ENCODE peak calls at places on chromosomes 4 and X, in six cellular contexts. One of them, this sample, is unnamed.
A peak's percentile ranks its signal among the peaks of the same experiment; 100 is the strongest.

GRCh38 chr4:47061435-47061834 is 30.1 kb downstream of the GABRB1 start:
- DNase-seq in lower lobe of right lung: no peak
- DNase-seq in MCF 10A: no peak
- DNase-seq in A673: no peak
- DNase-seq in Peyer's patch: no peak
- DNase-seq in fibroblast of lung: peak; percentile 72
- DNase-seq in this sample: no peak

GRCh38 chr4:72701987-72702819 is 133.2 kb upstream of the ADAMTS3 start:
- DNase-seq in MCF 10A: peak; percentile 75
- DNase-seq in fibroblast of lung: peak; percentile 65
- DNase-seq in Peyer's patch: no peak
- DNase-seq in A673: peak; percentile 39
- DNase-seq in lower lobe of right lung: no peak
- DNase-seq in this sample: peak; percentile 16

GRCh38 chrX:154308108-154308946 is 12.7 kb downstream of the TKTL1 start:
- DNase-seq in MCF 10A: peak; percentile 68
- DNase-seq in lower lobe of right lung: peak; percentile 52
- DNase-seq in A673: peak; percentile 69
- DNase-seq in fibroblast of lung: peak; percentile 28
- DNase-seq in Peyer's patch: peak; percentile 80
- DNase-seq in this sample: peak; percentile 72

GRCh38 chr4:183158062-183158461 is 59.0 kb downstream of the WWC2 start:
- DNase-seq in fibroblast of lung: peak; percentile 80
- DNase-seq in A673: no peak
- DNase-seq in lower lobe of right lung: no peak
- DNase-seq in Peyer's patch: no peak
- DNase-seq in MCF 10A: peak; percentile 32
- DNase-seq in this sample: no peak

GRCh38 chrX:97672138-97672537 is 788.4 kb downstream of the RPA4 start:
- DNase-seq in Peyer's patch: no peak
- DNase-seq in A673: no peak
- DNase-seq in fibroblast of lung: no peak
- DNase-seq in lower lobe of right lung: no peak
- DNase-seq in MCF 10A: no peak
- DNase-seq in this sample: no peak

GRCh38 chr4:98928131-98928504 is 815 bp downstream of the EIF4E start:
- DNase-seq in MCF 10A: peak; percentile 79
- DNase-seq in fibroblast of lung: peak; percentile 77
- DNase-seq in lower lobe of right lung: peak; percentile 71
- DNase-seq in Peyer's patch: peak; percentile 74
- DNase-seq in A673: peak; percentile 91
- DNase-seq in this sample: peak; percentile 68

GRCh38 chr4:87079967-87080366 is 140.5 kb downstream of the KLHL8 start:
- DNase-seq in MCF 10A: no peak
- DNase-seq in fibroblast of lung: no peak
- DNase-seq in lower lobe of right lung: no peak
- DNase-seq in Peyer's patch: no peak
- DNase-seq in A673: no peak
- DNase-seq in this sample: no peak

GRCh38 chrX:153669174-153669890 is 4.3 kb downstream of the PNCK start:
- DNase-seq in lower lobe of right lung: no peak
- DNase-seq in Peyer's patch: peak; percentile 19
- DNase-seq in A673: peak; percentile 43
- DNase-seq in MCF 10A: no peak
- DNase-seq in fibroblast of lung: no peak
- DNase-seq in this sample: peak; percentile 60

GRCh38 chrX:97397371-97397770 is 513.7 kb downstream of the RPA4 start:
- DNase-seq in MCF 10A: peak; percentile 16
- DNase-seq in Peyer's patch: no peak
- DNase-seq in A673: no peak
- DNase-seq in fibroblast of lung: peak; percentile 47
- DNase-seq in lower lobe of right lung: no peak
- DNase-seq in this sample: no peak

GRCh38 chr4:1229117-1229849 is 19.6 kb downstream of the CTBP1 start:
- DNase-seq in fibroblast of lung: no peak
- DNase-seq in MCF 10A: no peak
- DNase-seq in A673: no peak
- DNase-seq in Peyer's patch: no peak
- DNase-seq in lower lobe of right lung: no peak
- DNase-seq in this sample: no peak
- TF ChIP-seq CTCF in fibroblast of lung: no peak
- TF ChIP-seq CTCF in MCF 10A: no peak
- TF ChIP-seq CTCF in A673: no peak
- TF ChIP-seq CTCF in Peyer's patch: no peak
- TF ChIP-seq CTCF in lower lobe of right lung: no peak
- TF ChIP-seq CTCF in this sample: no peak

DNA sequence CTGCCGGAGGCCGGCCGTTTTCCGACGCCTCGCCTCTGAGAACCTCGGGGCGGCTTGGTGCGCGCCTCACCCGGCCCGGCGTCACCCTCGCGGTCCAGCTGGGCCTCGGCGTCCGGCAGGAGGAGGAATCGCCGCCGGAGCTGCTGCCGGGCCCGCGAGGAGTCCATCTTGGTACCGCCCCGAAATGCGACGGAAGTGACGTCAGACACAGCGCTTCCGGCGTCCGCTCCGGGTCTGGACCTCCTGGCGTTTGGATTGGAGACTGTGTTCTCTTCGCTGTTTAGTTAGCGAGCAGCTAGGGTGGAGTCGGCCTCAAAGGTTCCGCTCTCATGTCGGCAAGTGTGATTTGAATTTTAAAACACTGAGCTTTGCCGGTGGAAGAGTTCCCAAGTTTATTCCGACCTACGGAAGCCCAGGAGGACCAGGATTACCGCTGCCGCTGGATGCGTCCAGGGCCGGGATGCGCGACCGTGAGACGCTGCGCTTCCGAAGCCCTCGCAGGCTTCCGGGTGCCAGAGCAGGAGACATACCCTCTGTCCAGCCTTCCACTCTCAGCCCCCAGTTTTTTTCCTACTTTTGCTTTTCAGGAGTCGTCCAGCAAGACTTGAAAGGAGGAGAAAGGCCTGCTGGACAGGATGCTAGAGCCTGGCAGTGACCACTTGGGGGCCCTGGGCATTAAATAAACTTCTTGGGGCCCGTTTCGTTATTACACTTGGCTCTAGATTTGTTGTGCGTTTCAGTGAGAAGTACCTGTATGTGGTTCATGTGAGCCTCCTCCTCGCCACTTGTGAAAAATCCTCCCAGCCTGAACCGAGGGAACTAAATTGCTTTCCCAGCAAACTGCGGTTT is at the start of gene TMEM128:
- DNase-seq in Peyer's patch: peak; percentile 89
- DNase-seq in A673: peak; percentile 95
- DNase-seq in lower lobe of right lung: peak; percentile 94
- DNase-seq in MCF 10A: peak; percentile 91
- DNase-seq in fibroblast of lung: peak; percentile 95
- DNase-seq in this sample: peak; percentile 87
- TF ChIP-seq CTCF in Peyer's patch: no peak
- TF ChIP-seq CTCF in A673: no peak
- TF ChIP-seq CTCF in lower lobe of right lung: peak; percentile 5
- TF ChIP-seq CTCF in MCF 10A: no peak
- TF ChIP-seq CTCF in fibroblast of lung: peak; percentile 19
- TF ChIP-seq CTCF in this sample: no peak

GRCh38 chr4:73964862-73965611 is 16.8 kb downstream of the PF4 start:
- DNase-seq in MCF 10A: peak; percentile 3
- DNase-seq in fibroblast of lung: no peak
- DNase-seq in lower lobe of right lung: peak; percentile 46
- DNase-seq in A673: peak; percentile 16
- DNase-seq in Peyer's patch: no peak
- DNase-seq in this sample: peak; percentile 41
- TF ChIP-seq CTCF in MCF 10A: no peak
- TF ChIP-seq CTCF in fibroblast of lung: peak; percentile 30
- TF ChIP-seq CTCF in lower lobe of right lung: peak; percentile 29
- TF ChIP-seq CTCF in A673: peak; percentile 27
- TF ChIP-seq CTCF in Peyer's patch: no peak
- TF ChIP-seq CTCF in this sample: peak; percentile 42

GRCh38 chr4:161827013-161827412 is 336.8 kb downstream of the FSTL5 start:
- DNase-seq in lower lobe of right lung: no peak
- DNase-seq in Peyer's patch: no peak
- DNase-seq in fibroblast of lung: no peak
- DNase-seq in MCF 10A: no peak
- DNase-seq in A673: no peak
- DNase-seq in this sample: no peak
- TF ChIP-seq CTCF in lower lobe of right lung: no peak
- TF ChIP-seq CTCF in Peyer's patch: no peak
- TF ChIP-seq CTCF in fibroblast of lung: no peak
- TF ChIP-seq CTCF in MCF 10A: no peak
- TF ChIP-seq CTCF in A673: no peak
- TF ChIP-seq CTCF in this sample: no peak

DNA sequence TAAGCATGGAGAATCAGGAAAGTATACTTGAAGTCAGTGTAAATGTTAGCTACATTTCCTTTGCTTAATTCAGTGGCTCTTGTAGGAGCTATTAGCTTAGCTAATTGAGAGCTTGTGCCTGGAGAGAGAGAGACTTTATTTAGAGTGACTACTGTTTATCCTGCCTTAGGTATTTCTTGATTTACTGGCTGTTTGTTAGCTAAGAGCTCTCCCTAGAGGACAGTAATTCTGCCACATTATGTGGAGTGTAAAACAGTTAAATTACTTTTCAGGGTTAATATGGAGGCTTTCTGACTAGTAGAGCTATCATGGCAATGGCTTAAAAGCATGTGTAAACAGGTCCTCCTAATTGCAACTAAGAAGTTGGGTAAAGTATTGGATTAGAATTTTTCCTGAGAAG is 306.5 kb upstream of the TECRL start:
- DNase-seq in Peyer's patch: no peak
- DNase-seq in MCF 10A: peak; percentile 1
- DNase-seq in fibroblast of lung: no peak
- DNase-seq in A673: peak; percentile 34
- DNase-seq in lower lobe of right lung: no peak
- DNase-seq in this sample: no peak
- TF ChIP-seq CTCF in Peyer's patch: no peak
- TF ChIP-seq CTCF in MCF 10A: no peak
- TF ChIP-seq CTCF in fibroblast of lung: no peak
- TF ChIP-seq CTCF in A673: peak; percentile 20
- TF ChIP-seq CTCF in lower lobe of right lung: no peak
- TF ChIP-seq CTCF in this sample: no peak

DNA sequence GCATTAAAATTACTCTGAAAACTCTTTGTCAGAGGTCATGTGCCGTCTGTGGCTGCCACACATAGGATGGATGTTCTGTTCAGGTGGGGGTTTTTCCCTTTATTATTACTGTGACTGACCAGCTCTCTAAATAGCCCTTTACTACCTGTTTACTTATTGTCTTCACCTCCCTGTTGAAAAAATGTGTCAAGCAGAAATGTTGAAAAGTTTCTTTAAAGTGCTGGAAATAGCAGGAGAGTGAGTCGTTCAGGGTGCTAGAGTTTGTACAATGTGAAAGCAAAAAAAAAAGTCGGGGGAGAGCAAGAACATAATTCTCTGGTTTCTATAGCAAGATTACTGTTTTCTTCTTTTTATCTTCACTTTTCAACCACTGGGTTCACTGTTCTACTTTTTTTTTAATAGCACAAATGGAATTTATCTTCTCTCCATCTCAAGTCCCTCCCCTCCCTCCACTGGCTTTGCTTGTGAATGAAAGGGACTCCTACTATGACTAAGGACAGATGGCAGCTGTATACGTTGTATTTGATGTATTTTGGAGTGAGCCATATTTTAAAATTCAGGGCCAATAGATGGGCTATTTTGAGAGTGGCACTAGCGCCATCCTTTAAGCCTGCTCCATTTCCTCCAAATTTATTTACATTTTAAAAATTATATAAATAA is 33.3 kb downstream of the ARX start:
- DNase-seq in MCF 10A: no peak
- DNase-seq in fibroblast of lung: no peak
- DNase-seq in A673: no peak
- DNase-seq in Peyer's patch: no peak
- DNase-seq in lower lobe of right lung: no peak
- DNase-seq in this sample: no peak
- TF ChIP-seq CTCF in MCF 10A: no peak
- TF ChIP-seq CTCF in fibroblast of lung: no peak
- TF ChIP-seq CTCF in A673: no peak
- TF ChIP-seq CTCF in Peyer's patch: no peak
- TF ChIP-seq CTCF in lower lobe of right lung: no peak
- TF ChIP-seq CTCF in this sample: no peak

GRCh38 chr4:27861802-27862201 is 1001.2 kb downstream of the STIM2 start:
- DNase-seq in MCF 10A: peak; percentile 8
- DNase-seq in fibroblast of lung: peak; percentile 31
- DNase-seq in lower lobe of right lung: no peak
- DNase-seq in A673: no peak
- DNase-seq in Peyer's patch: no peak
- DNase-seq in this sample: no peak

GRCh38 chr4:27861381-27861787 is 1000.7 kb downstream of the STIM2 start:
- DNase-seq in A673: peak; percentile 75
- DNase-seq in MCF 10A: peak; percentile 83
- DNase-seq in Peyer's patch: no peak
- DNase-seq in fibroblast of lung: peak; percentile 51
- DNase-seq in lower lobe of right lung: no peak
- DNase-seq in this sample: peak; percentile 47
- TF ChIP-seq CTCF in A673: peak; percentile 84
- TF ChIP-seq CTCF in MCF 10A: peak; percentile 66
- TF ChIP-seq CTCF in Peyer's patch: no peak
- TF ChIP-seq CTCF in fibroblast of lung: peak; percentile 57
- TF ChIP-seq CTCF in lower lobe of right lung: peak; percentile 34
- TF ChIP-seq CTCF in this sample: no peak